ENCODE peak calls at places on chromosomes 16 and 17, in nine cellular contexts. D, U, R, X, Y, F, W, I and Q are unnamed samples.

GRCh38 chr17:10172241-10172741 is 26.1 kb downstream of the GAS7 start:
- ATAC-seq in W (no peak), R (no peak), Y (peak; percentile 28), X (no peak), I (no peak), F (no peak), D (peak; percentile 53), U (no peak), Q (no peak)

GRCh38 chr17:58504826-58505351 is 9.5 kb downstream of the MTMR4 start:
- ATAC-seq in X (no peak), Y (no peak), R (no peak), U (no peak), F (no peak), W (no peak), I (no peak), D (peak; percentile 22), Q (peak; percentile 31)

GRCh38 chr17:2688351-2689342 is 22.9 kb downstream of the CLUH start:
- ATAC-seq in D (no peak), R (peak; percentile 56), X (no peak), F (peak; percentile 22), W (peak; percentile 88), Y (peak; percentile 33), U (peak; percentile 40), I (peak; percentile 4), Q (peak; percentile 3)

GRCh38 chr17:81194941-81195901 is 27.5 kb downstream of the CEP131 start:
- ATAC-seq in Y (no peak), I (no peak), W (no peak), U (no peak), F (no peak), D (peak; percentile 25), R (peak; percentile 13), X (no peak), Q (peak; percentile 12)

GRCh38 chr17:1786708-1787107 is 24.8 kb downstream of the SERPINF1 start:
- ATAC-seq in W (no peak), F (no peak), X (no peak), R (no peak), I (no peak), D (no peak), U (no peak), Y (no peak), Q (no peak)

GRCh38 chr17:75642221-75643032 is 9.2 kb downstream of the SMIM5 start:
- ATAC-seq in U (no peak), X (no peak), I (no peak), Y (no peak), F (no peak), R (no peak), W (no peak), D (no peak), Q (no peak)

GRCh38 chr17:35912942-35913341 is 17.6 kb downstream of the RDM1 start:
- ATAC-seq in Y (no peak), W (no peak), R (no peak), D (no peak), F (no peak), X (no peak), I (no peak), U (no peak), Q (no peak)

GRCh38 chr17:2940352-2940751 is 123.1 kb downstream of the OR1D5 start:
- ATAC-seq in I (no peak), X (no peak), R (peak; percentile 50), W (no peak), Y (no peak), D (peak; percentile 96), F (peak; percentile 45), U (peak; percentile 26), Q (peak; percentile 19)

GRCh38 chr17:43753488-43754129 is 5.0 kb downstream of the SOST start:
- ATAC-seq in F (no peak), X (peak; percentile 63), W (no peak), R (no peak), Y (peak; percentile 64), U (no peak), D (no peak), I (no peak), Q (no peak)

GRCh38 chr16:14458576-14458975 is 171.5 kb downstream of the PARN start:
- ATAC-seq in X (no peak), W (no peak), R (peak; percentile 85), U (no peak), Y (no peak), I (no peak), D (no peak), F (no peak), Q (no peak)

GRCh38 chr17:57672971-57673370 is 72.1 kb downstream of the CCDC182 start:
- ATAC-seq in W (no peak), F (no peak), U (no peak), X (no peak), I (no peak), D (no peak), R (no peak), Y (no peak), Q (no peak)

GRCh38 chr17:18119166-18119745 is 10.7 kb downstream of the MYO15A start:
- ATAC-seq in Y (no peak), U (no peak), I (no peak), F (no peak), W (no peak), X (no peak), R (no peak), D (no peak), Q (no peak)

GRCh38 chr17:82400206-82400605 is 17.9 kb upstream of the HEXD start:
- ATAC-seq in W (no peak), D (no peak), R (peak; percentile 13), U (no peak), I (no peak), F (no peak), Y (no peak), X (no peak), Q (no peak)

GRCh38 chr17:40074871-40075215 is 12.1 kb downstream of the THRA start:
- ATAC-seq in I (no peak), X (no peak), W (no peak), U (no peak), F (peak; percentile 17), R (no peak), D (peak; percentile 15), Y (no peak), Q (no peak)

GRCh38 chr16:77823067-77823466 is 34.7 kb downstream of the VAT1L start:
- ATAC-seq in X (no peak), R (no peak), Y (no peak), W (no peak), I (no peak), D (no peak), U (no peak), F (no peak), Q (no peak)